ENCODE peak calls at places on chromosomes 12 and 14, in six cellular contexts. One of them, this sample, is unnamed. For H3K9me3, the result is how much of the 10 kb centered on the place peaks cover.

GRCh38 chr12:58950739-58951100 is 30.4 kb upstream of the LRIG3 start:
- DNase-seq in keratinocyte: no peak
- DNase-seq in astrocyte: no peak
- DNase-seq in fibroblast of lung: no peak
- DNase-seq in HCT116: no peak
- DNase-seq in PC-3: no peak
- DNase-seq in this sample: no peak

GRCh38 chr14:104384776-104385071 is 194.8 kb upstream of the C14orf180 start:
- DNase-seq in keratinocyte: no peak
- DNase-seq in astrocyte: no peak
- DNase-seq in fibroblast of lung: no peak
- DNase-seq in HCT116: no peak
- DNase-seq in PC-3: no peak
- DNase-seq in this sample: no peak

GRCh38 chr14:95315579-95315978 is 4.1 kb downstream of the CLMN start:
- DNase-seq in keratinocyte: no peak
- DNase-seq in astrocyte: no peak
- DNase-seq in fibroblast of lung: no peak
- DNase-seq in HCT116: no peak
- DNase-seq in PC-3: no peak
- DNase-seq in this sample: no peak

GRCh38 chr14:102878970-102879460 is 43.4 kb upstream of the AMN start:
- DNase-seq in keratinocyte: no peak
- DNase-seq in astrocyte: no peak
- DNase-seq in fibroblast of lung: no peak
- DNase-seq in HCT116: no peak
- DNase-seq in PC-3: no peak
- DNase-seq in this sample: no peak

GRCh38 chr12:107374136-107374535 is 280.8 kb upstream of the CRY1 start:
- DNase-seq in keratinocyte: no peak
- DNase-seq in astrocyte: no peak
- DNase-seq in fibroblast of lung: no peak
- DNase-seq in HCT116: no peak
- DNase-seq in PC-3: no peak
- DNase-seq in this sample: no peak

GRCh38 chr14:71400821-71401447 is 493.7 kb downstream of the PCNX1 start:
- DNase-seq in keratinocyte: no peak
- DNase-seq in astrocyte: no peak
- DNase-seq in fibroblast of lung: peak
- DNase-seq in HCT116: no peak
- DNase-seq in PC-3: no peak
- DNase-seq in this sample: no peak

GRCh38 chr12:113961921-113962710 is 4.0 kb downstream of the RBM19 start:
- DNase-seq in keratinocyte: no peak
- DNase-seq in astrocyte: no peak
- DNase-seq in fibroblast of lung: peak
- DNase-seq in HCT116: no peak
- DNase-seq in PC-3: peak
- DNase-seq in this sample: no peak

GRCh38 chr14:80202888-80203562 is 8.3 kb downstream of the DIO2 start:
- DNase-seq in keratinocyte: no peak
- DNase-seq in astrocyte: no peak
- DNase-seq in fibroblast of lung: no peak
- DNase-seq in HCT116: no peak
- DNase-seq in PC-3: peak
- DNase-seq in this sample: no peak

GRCh38 chr12:63822352-63822751 is 22.1 kb upstream of the SRGAP1 start:
- DNase-seq in keratinocyte: peak
- DNase-seq in astrocyte: peak
- DNase-seq in fibroblast of lung: peak
- DNase-seq in HCT116: no peak
- DNase-seq in PC-3: no peak
- DNase-seq in this sample: no peak

GRCh38 chr12:110577717-110578521 is 5.2 kb downstream of the PPTC7 start:
- DNase-seq in keratinocyte: peak
- DNase-seq in astrocyte: peak
- DNase-seq in fibroblast of lung: peak
- DNase-seq in HCT116: peak
- DNase-seq in PC-3: peak
- DNase-seq in this sample: no peak

GRCh38 chr14:94051115-94051514 is 25.0 kb downstream of the OTUB2 start:
- DNase-seq in keratinocyte: no peak
- DNase-seq in astrocyte: peak
- DNase-seq in fibroblast of lung: peak
- DNase-seq in HCT116: no peak
- DNase-seq in PC-3: peak
- DNase-seq in this sample: no peak

GRCh38 chr12:88595697-88596096 is 15.4 kb upstream of the KITLG start:
- DNase-seq in keratinocyte: no peak
- DNase-seq in astrocyte: no peak
- DNase-seq in fibroblast of lung: no peak
- DNase-seq in HCT116: no peak
- DNase-seq in PC-3: no peak
- DNase-seq in this sample: no peak

GRCh38 chr14:100629098-100629497 is 41.9 kb upstream of the BEGAIN start:
- DNase-seq in keratinocyte: no peak
- DNase-seq in astrocyte: no peak
- DNase-seq in fibroblast of lung: no peak
- DNase-seq in HCT116: no peak
- DNase-seq in PC-3: no peak
- DNase-seq in this sample: no peak

GRCh38 chr12:32418903-32419519 is 19.7 kb downstream of the FGD4 start:
- DNase-seq in keratinocyte: no peak
- DNase-seq in astrocyte: no peak
- DNase-seq in fibroblast of lung: no peak
- DNase-seq in HCT116: no peak
- DNase-seq in PC-3: peak
- DNase-seq in this sample: no peak

GRCh38 chr14:53450871-53451270 is 297.7 kb upstream of the DDHD1 start:
- DNase-seq in keratinocyte: no peak
- DNase-seq in astrocyte: peak
- DNase-seq in fibroblast of lung: peak
- DNase-seq in HCT116: no peak
- DNase-seq in PC-3: peak
- DNase-seq in this sample: no peak

GRCh38 chr14:105481886-105482454 is 4.7 kb upstream of the CRIP1 start:
- DNase-seq in keratinocyte: peak
- DNase-seq in astrocyte: peak
- DNase-seq in fibroblast of lung: peak
- DNase-seq in HCT116: peak
- DNase-seq in PC-3: peak
- DNase-seq in this sample: peak

GRCh38 chr12:19161251-19161650 is 31.7 kb downstream of the PLEKHA5 start:
- DNase-seq in keratinocyte: no peak
- DNase-seq in astrocyte: no peak
- DNase-seq in fibroblast of lung: no peak
- DNase-seq in HCT116: no peak
- DNase-seq in PC-3: no peak
- DNase-seq in this sample: no peak

GRCh38 chr14:93976477-93977057 is at the start of gene ASB2:
- DNase-seq in keratinocyte: no peak
- DNase-seq in astrocyte: no peak
- DNase-seq in fibroblast of lung: no peak
- DNase-seq in HCT116: no peak
- DNase-seq in PC-3: no peak
- DNase-seq in this sample: peak

GRCh38 chr14:73887704-73888459 is 1.2 kb downstream of the ZNF410 start:
- DNase-seq in keratinocyte: no peak
- DNase-seq in astrocyte: no peak
- DNase-seq in fibroblast of lung: no peak
- DNase-seq in HCT116: no peak
- DNase-seq in PC-3: peak
- DNase-seq in this sample: no peak

GRCh38 chr12:122195405-122195804 is 8.1 kb upstream of the B3GNT4 start:
- DNase-seq in keratinocyte: no peak
- DNase-seq in astrocyte: no peak
- DNase-seq in fibroblast of lung: no peak
- DNase-seq in HCT116: no peak
- DNase-seq in PC-3: no peak
- DNase-seq in this sample: no peak

GRCh38 chr12:122200541-122201175 is 2.9 kb upstream of the B3GNT4 start:
- DNase-seq in keratinocyte: no peak
- DNase-seq in astrocyte: no peak
- DNase-seq in fibroblast of lung: no peak
- DNase-seq in HCT116: no peak
- DNase-seq in PC-3: no peak
- DNase-seq in this sample: no peak

GRCh38 chr12:122199484-122200355 is 3.8 kb upstream of the B3GNT4 start:
- DNase-seq in keratinocyte: no peak
- DNase-seq in astrocyte: no peak
- DNase-seq in fibroblast of lung: no peak
- DNase-seq in HCT116: no peak
- DNase-seq in PC-3: no peak
- DNase-seq in this sample: no peak

GRCh38 chr12:122194804-122195203 is 8.7 kb upstream of the B3GNT4 start:
- DNase-seq in keratinocyte: no peak
- DNase-seq in astrocyte: no peak
- DNase-seq in fibroblast of lung: no peak
- DNase-seq in HCT116: no peak
- DNase-seq in PC-3: no peak
- DNase-seq in this sample: no peak

DNA sequence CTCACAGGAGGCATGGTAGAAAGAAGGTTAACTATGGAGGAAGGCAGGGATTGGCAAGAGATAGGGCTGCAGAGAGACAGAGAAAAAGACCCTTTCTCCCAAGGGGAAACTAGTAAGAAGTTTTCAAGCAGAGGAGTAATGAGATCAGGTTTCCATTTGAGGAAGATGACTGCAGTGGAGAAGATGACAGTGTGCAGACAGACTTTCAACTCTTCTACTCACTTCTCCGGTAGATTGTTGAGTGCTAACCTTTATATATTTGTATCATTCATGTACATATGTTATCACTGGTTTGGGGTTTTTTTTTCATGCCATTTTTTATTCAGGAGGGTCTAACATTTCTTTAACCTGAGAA is 5.9 kb upstream of the B3GNT4 start:
- DNase-seq in keratinocyte: no peak
- DNase-seq in astrocyte: peak
- DNase-seq in fibroblast of lung: no peak
- DNase-seq in HCT116: no peak
- DNase-seq in PC-3: no peak
- DNase-seq in this sample: no peak
- H3K9ac ChIP-seq in keratinocyte: no peak
- H3K9ac ChIP-seq in astrocyte: no peak
- H3K9ac ChIP-seq in fibroblast of lung: no peak
- H3K9ac ChIP-seq in HCT116: no peak
- H3K9ac ChIP-seq in PC-3: no peak
- H3K9ac ChIP-seq in this sample: no peak

GRCh38 chr12:41011939-41012338 is 176.2 kb upstream of the PDZRN4 start:
- DNase-seq in keratinocyte: no peak
- DNase-seq in astrocyte: no peak
- DNase-seq in fibroblast of lung: no peak
- DNase-seq in HCT116: no peak
- DNase-seq in PC-3: no peak
- DNase-seq in this sample: peak

GRCh38 chr12:41013921-41014642 is 174.0 kb upstream of the PDZRN4 start:
- DNase-seq in keratinocyte: no peak
- DNase-seq in astrocyte: peak
- DNase-seq in fibroblast of lung: peak
- DNase-seq in HCT116: no peak
- DNase-seq in PC-3: no peak
- DNase-seq in this sample: no peak

GRCh38 chr12:41008472-41008871 is 179.6 kb upstream of the PDZRN4 start:
- DNase-seq in keratinocyte: no peak
- DNase-seq in astrocyte: no peak
- DNase-seq in fibroblast of lung: no peak
- DNase-seq in HCT116: no peak
- DNase-seq in PC-3: no peak
- DNase-seq in this sample: no peak
- H3K9me3 ChIP-seq in keratinocyte: under half
- H3K9me3 ChIP-seq in astrocyte: under half
- H3K9me3 ChIP-seq in fibroblast of lung: under half
- H3K9me3 ChIP-seq in HCT116: under half
- H3K9me3 ChIP-seq in PC-3: under half
- H3K9me3 ChIP-seq in this sample: under half

DNA sequence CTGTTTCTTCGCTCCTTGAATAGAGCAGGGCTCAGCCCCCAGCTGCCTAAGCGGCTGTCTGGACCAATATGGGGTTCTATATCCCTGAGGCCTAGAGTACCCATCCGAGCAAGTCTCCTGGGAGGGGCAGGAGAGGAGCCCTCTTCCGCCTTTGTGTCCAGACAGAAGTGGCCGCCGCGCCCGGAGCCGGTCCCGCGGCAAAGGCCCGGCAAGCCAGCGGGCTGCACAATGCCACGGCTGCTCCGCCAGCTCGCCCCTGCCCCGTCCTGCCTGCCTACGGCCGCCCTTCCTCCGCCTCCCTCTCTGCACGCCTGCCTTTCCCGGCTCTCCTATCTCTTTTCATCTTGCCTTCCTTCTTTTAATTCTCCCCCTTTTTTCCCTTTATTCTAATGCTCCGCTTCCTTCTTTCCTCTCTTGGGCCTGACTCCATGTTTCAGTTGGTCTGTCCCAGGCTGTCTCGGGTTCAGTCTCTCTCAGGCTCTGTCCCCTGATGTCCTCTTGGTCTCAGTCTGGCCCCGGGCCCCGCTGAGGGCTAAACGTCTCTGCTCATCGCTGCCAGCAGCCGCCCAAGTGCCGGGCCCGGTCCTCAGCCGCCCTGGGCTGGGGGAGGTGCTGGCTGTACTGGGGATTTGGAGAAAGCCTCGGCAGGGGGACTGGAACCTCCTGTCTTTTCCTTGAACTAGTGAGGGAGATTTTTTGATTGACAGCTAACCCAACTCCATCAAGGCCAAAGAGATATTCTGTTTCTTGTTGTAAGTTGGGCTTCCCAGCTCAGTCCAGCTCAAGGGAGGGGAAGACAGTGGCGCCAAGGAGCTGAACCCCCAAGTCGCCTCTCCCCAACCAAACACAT is 2.4 kb upstream of the HOXC9 start:
- DNase-seq in keratinocyte: no peak
- DNase-seq in astrocyte: no peak
- DNase-seq in fibroblast of lung: no peak
- DNase-seq in HCT116: no peak
- DNase-seq in PC-3: no peak
- DNase-seq in this sample: no peak
- TF ChIP-seq EZH2 in keratinocyte: no peak
- TF ChIP-seq EZH2 in astrocyte: peak
- TF ChIP-seq EZH2 in fibroblast of lung: peak
- TF ChIP-seq EZH2 in HCT116: no peak
- TF ChIP-seq EZH2 in PC-3: no peak
- TF ChIP-seq EZH2 in this sample: peak

DNA sequence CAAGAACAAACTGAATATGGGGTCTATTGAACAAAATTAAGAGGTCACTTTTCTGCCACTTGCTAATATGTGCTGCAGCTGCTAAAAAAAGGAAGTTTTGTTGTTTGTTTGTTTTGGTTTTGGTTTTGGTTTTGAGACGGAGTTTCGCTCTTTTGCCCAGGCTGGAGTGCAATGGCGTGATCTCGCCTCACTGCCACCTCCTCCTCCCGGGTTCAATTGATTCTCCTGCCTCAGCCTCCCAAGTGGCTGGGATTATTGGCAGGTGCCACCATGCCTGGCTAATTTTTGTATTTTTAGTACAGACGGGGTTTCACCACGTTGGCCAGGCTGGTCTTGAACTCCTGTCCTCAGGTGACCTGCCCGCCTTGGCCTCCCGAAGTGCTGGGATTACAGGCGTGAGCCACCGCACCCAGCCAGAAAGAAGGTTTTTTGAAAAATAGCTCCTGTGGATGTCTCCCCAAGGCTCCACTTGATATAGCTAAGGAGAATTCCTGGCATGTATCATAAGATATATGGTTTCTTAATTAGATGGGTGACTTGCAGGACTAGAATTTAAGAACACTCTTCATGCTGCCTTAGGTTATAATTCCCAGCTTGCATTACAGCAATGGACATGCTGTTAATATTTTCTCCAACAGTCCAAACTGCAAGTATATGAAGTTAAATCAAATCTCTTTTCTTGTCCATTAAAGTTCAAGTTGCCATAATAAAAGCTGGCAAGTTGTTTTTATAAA is 237.6 kb upstream of the AMIGO2 start:
- DNase-seq in keratinocyte: no peak
- DNase-seq in astrocyte: peak
- DNase-seq in fibroblast of lung: peak
- DNase-seq in HCT116: no peak
- DNase-seq in PC-3: no peak
- DNase-seq in this sample: peak
- H3K9ac ChIP-seq in keratinocyte: no peak
- H3K9ac ChIP-seq in astrocyte: no peak
- H3K9ac ChIP-seq in fibroblast of lung: no peak
- H3K9ac ChIP-seq in HCT116: no peak
- H3K9ac ChIP-seq in PC-3: no peak
- H3K9ac ChIP-seq in this sample: no peak